ENCODE peak calls at places on chromosomes 4 and X, in five cellular contexts. B is effector memory CD4-positive, alpha-beta T cell; W is NT2/D1; L is Right ventricle myocardium inferior; V is activated T-helper 1 cell treated with anti-CD3 and anti-CD28 coated beads, Interleukin-2, amount 50 U/mL, for 16 hours. R is an unnamed sample.

GRCh38 chr4:120692964-120693363 is 229.6 kb downstream of the PRDM5 start:
- DNase-seq in L (no peak), W (no peak), V (no peak), B (no peak), R (peak; percentile 53)

GRCh38 chr4:2354127-2354526 is 64.3 kb downstream of the ZFYVE28 start:
- DNase-seq in W (no peak), V (no peak), L (peak; percentile 57), B (no peak), R (no peak)

GRCh38 chrX:121135488-121136207 is 88.2 kb downstream of the GLUD2 start:
- DNase-seq in B (no peak), L (no peak), W (no peak), V (no peak), R (no peak)

GRCh38 chr4:2390780-2391490 is 27.5 kb downstream of the ZFYVE28 start:
- DNase-seq in L (no peak), W (no peak), V (no peak), B (no peak), R (no peak)

GRCh38 chr4:46550471-46550870 is 160.5 kb upstream of the GABRA2 start:
- DNase-seq in L (no peak), V (no peak), B (no peak), W (no peak), R (no peak)

GRCh38 chrX:108304210-108304609 is 134.0 kb downstream of the COL4A6 start:
- DNase-seq in W (no peak), L (no peak), B (no peak), V (no peak), R (no peak)

GRCh38 chrX:106999002-106999975 is 723 bp downstream of the MORC4 start:
- DNase-seq in B (peak; percentile 17), W (no peak), V (peak; percentile 15), L (no peak), R (peak; percentile 34)

GRCh38 chr4:112557676-112558411 is 41.9 kb upstream of the NEUROG2 start:
- DNase-seq in L (no peak), W (no peak), B (no peak), V (no peak), R (no peak)

GRCh38 chrX:75596178-75596577 is 73.3 kb upstream of the ZDHHC15 start:
- DNase-seq in L (no peak), V (no peak), W (no peak), B (no peak), R (no peak)

GRCh38 chrX:67601771-67602170 is 58.0 kb downstream of the AR start:
- DNase-seq in W (no peak), V (no peak), B (no peak), L (no peak), R (no peak)

GRCh38 chr4:75251547-75251946 is 262.7 kb downstream of the RCHY1 start:
- DNase-seq in B (no peak), W (no peak), L (no peak), V (no peak), R (no peak)

GRCh38 chrX:107135076-107135964 is 16.7 kb upstream of the RBM41 start:
- DNase-seq in L (no peak), B (no peak), W (no peak), V (no peak), R (peak; percentile 41)

GRCh38 chrX:13090261-13091110 is 46.1 kb upstream of the FAM9C start:
- DNase-seq in B (no peak), V (no peak), L (no peak), W (no peak), R (no peak)

GRCh38 chr4:58274553-58274952 is 1164.4 kb upstream of the IGFBP7 start:
- DNase-seq in L (no peak), W (no peak), V (no peak), B (no peak), R (no peak)

GRCh38 chrX:106912864-106913263 is 7.3 kb upstream of the CLDN2 start:
- DNase-seq in W (no peak), L (no peak), V (no peak), B (no peak), R (no peak)

GRCh38 chr4:55411621-55412020 is 15.9 kb downstream of the TMEM165 start:
- DNase-seq in B (no peak), V (no peak), L (no peak), W (no peak), R (no peak)

GRCh38 chr4:8596891-8597290 is 4.3 kb downstream of the CPZ start:
- DNase-seq in V (no peak), B (no peak), L (no peak), W (no peak), R (no peak)

GRCh38 chrX:10450959-10451355 is 169.4 kb downstream of the MID1 start:
- DNase-seq in B (no peak), L (no peak), V (no peak), W (no peak), R (no peak)

GRCh38 chrX:68432648-68433047 is 647 bp downstream of the OPHN1 start:
- DNase-seq in V (no peak), W (no peak), L (no peak), B (no peak), R (no peak)

GRCh38 chr4:183430317-183430986 is 14.0 kb upstream of the CDKN2AIP start:
- DNase-seq in W (peak; percentile 77), B (no peak), V (no peak), L (no peak), R (no peak)

GRCh38 chr4:158461336-158461735 is 60.3 kb upstream of the RXFP1 start:
- DNase-seq in B (no peak), V (no peak), L (no peak), W (no peak), R (peak; percentile 17)

GRCh38 chrX:110732274-110732673 is 63.3 kb downstream of the CHRDL1 start:
- DNase-seq in B (no peak), V (no peak), L (no peak), W (no peak), R (no peak)

GRCh38 chr4:74410272-74410671 is 34.7 kb upstream of the AREG start:
- DNase-seq in L (no peak), V (no peak), W (no peak), B (no peak), R (peak; percentile 59)

GRCh38 chr4:184282895-184283654 is 65.4 kb upstream of the ENPP6 start:
- DNase-seq in B (no peak), L (no peak), V (no peak), W (no peak), R (no peak)

GRCh38 chr4:7518871-7519637 is 84.3 kb upstream of the PSAPL1 start:
- DNase-seq in W (no peak), L (no peak), B (no peak), V (no peak), R (no peak)

GRCh38 chr4:37922323-37922722 is 31.4 kb downstream of the TBC1D1 start:
- DNase-seq in V (no peak), W (no peak), L (no peak), B (no peak), R (no peak)

GRCh38 chr4:109588176-109588575 is 28.1 kb downstream of the MCUB start:
- DNase-seq in W (no peak), V (peak; percentile 29), L (no peak), B (no peak), R (peak; percentile 10)

GRCh38 chrX:69238153-69238959 is 73.1 kb upstream of the PJA1 start:
- DNase-seq in B (no peak), W (no peak), V (no peak), L (no peak), R (no peak)

GRCh38 chr4:61785766-61786165 is 585.6 kb downstream of the ADGRL3 start:
- DNase-seq in W (no peak), L (no peak), B (no peak), V (no peak), R (no peak)

GRCh38 chr4:7352486-7352885 is 82.2 kb downstream of the PSAPL1 start:
- DNase-seq in B (no peak), L (peak; percentile 23), W (no peak), V (no peak), R (no peak)